ENCODE peak calls at places on chromosomes 12 and 14, in ten cellular contexts. L is HepG2; U is CD8-positive, alpha-beta T cell; E is kidney; W is thyroid gland; V is lower lobe of right lung; J is astrocyte of the spinal cord; I is endodermal cell; X is body of pancreas; G is NB4. D is an unnamed sample.

GRCh38 chr14:68682166-68683103 is 110.4 kb downstream of the ZFP36L1 start:
- DNase-seq in G (peak), E (no peak), X (peak), L (peak), I (no peak), W (no peak), J (peak), V (no peak), U (no peak), D (no peak)

GRCh38 chr14:22466520-22466919 is 122.5 kb downstream of the DAD1 start:
- DNase-seq in U (no peak), L (no peak), W (no peak), J (peak), X (no peak), I (no peak), E (no peak), G (peak), V (no peak), D (no peak)

GRCh38 chr14:20679907-20680306 is 4.5 kb upstream of the RNASE4 start:
- DNase-seq in X (peak), J (peak), G (peak), W (peak), I (peak), E (no peak), U (no peak), L (peak), V (no peak), D (no peak)

GRCh38 chr12:116490481-116490880 is 68.7 kb upstream of the MAP1LC3B2 start:
- DNase-seq in U (no peak), L (no peak), W (no peak), X (no peak), J (no peak), I (no peak), G (peak), V (no peak), E (no peak), D (no peak)

GRCh38 chr12:112937741-112938719 is at the start of gene OAS3:
- DNase-seq in U (peak), J (peak), V (peak), W (peak), E (peak), L (peak), G (peak), I (peak), X (peak), D (peak)

GRCh38 chr12:49706351-49707126 is 666 bp downstream of the FMNL3 start:
- DNase-seq in J (peak), L (no peak), U (no peak), X (no peak), I (peak), W (peak), E (peak), G (peak), V (peak), D (no peak)

GRCh38 chr12:96255077-96255476 is 60.9 kb downstream of the ELK3 start:
- DNase-seq in E (no peak), J (peak), V (peak), U (no peak), G (peak), W (peak), X (peak), I (no peak), L (no peak), D (no peak)

GRCh38 chr12:4148418-4149056 is 125.0 kb upstream of the CCND2 start:
- DNase-seq in W (peak), L (no peak), E (peak), V (peak), X (peak), J (no peak), U (peak), G (no peak), I (peak), D (no peak)

GRCh38 chr12:66152732-66153131 is 17.1 kb downstream of the TMBIM4 start:
- DNase-seq in X (no peak), G (no peak), E (no peak), V (no peak), L (no peak), I (no peak), U (no peak), J (no peak), W (no peak), D (no peak)

GRCh38 chr14:76772300-76773187 is 11.3 kb downstream of the VASH1 start:
- DNase-seq in V (peak), J (peak), U (no peak), W (no peak), L (no peak), X (peak), I (peak), E (peak), G (peak), D (no peak)

GRCh38 chr14:54381821-54382220 is 15.0 kb upstream of the CDKN3 start:
- DNase-seq in U (no peak), J (no peak), G (no peak), V (no peak), X (no peak), L (no peak), E (no peak), W (no peak), I (no peak), D (no peak)

GRCh38 chr14:91545946-91546716 is 36.0 kb upstream of the PPP4R3A start:
- DNase-seq in X (no peak), E (no peak), V (no peak), L (no peak), J (no peak), G (no peak), U (no peak), W (no peak), I (no peak), D (peak)

GRCh38 chr14:104741803-104742251 is 11.1 kb upstream of the SIVA1 start:
- DNase-seq in L (no peak), I (no peak), E (peak), U (no peak), W (no peak), J (no peak), V (no peak), X (no peak), G (no peak), D (no peak)

GRCh38 chr12:2052861-2053674 is at the start of gene CACNA1C:
- DNase-seq in X (peak), W (peak), V (no peak), U (no peak), L (no peak), J (peak), G (peak), E (peak), I (peak), D (no peak)
- TF ChIP-seq CTCF in X (no peak), W (no peak), V (peak), U (no peak), L (no peak), J (peak), G (no peak), E (peak), I (peak), D (peak)

GRCh38 chr14:74933925-74934435 is 10.9 kb upstream of the RPS6KL1 start:
- DNase-seq in X (no peak), I (no peak), J (no peak), L (no peak), U (no peak), E (no peak), G (no peak), V (no peak), W (no peak), D (no peak)
- H3K4me3 ChIP-seq in X (no peak), I (no peak), J (no peak), L (no peak), U (no peak), E (no peak), G (no peak), V (no peak), W (no peak), D (no peak)

DNA sequence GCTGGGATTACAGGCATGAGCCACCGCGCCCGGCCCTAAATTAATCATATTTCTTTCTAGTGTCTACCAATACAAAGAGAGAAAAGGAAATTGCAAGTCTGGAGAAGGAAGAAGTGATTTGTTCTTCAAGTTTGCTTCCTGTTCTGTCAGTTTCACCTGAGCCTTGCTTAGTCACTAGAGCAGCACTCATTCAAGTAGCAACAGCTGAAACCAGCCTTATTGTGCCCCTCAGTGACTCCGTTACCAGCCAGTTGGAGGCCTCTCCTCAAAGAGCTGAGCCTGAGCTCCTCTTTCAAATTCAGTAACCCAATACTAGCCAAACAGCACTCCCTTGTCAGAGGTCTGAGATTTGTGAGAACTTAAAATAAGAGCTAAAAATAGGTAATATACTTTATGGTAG is 17.4 kb downstream of the PAWR start:
- DNase-seq in J (no peak), G (no peak), U (no peak), V (no peak), W (no peak), X (no peak), L (no peak), I (no peak), E (no peak), D (no peak)
- TF ChIP-seq CTCF in J (no peak), G (no peak), U (no peak), V (no peak), W (no peak), X (no peak), L (no peak), I (no peak), E (no peak), D (no peak)

DNA sequence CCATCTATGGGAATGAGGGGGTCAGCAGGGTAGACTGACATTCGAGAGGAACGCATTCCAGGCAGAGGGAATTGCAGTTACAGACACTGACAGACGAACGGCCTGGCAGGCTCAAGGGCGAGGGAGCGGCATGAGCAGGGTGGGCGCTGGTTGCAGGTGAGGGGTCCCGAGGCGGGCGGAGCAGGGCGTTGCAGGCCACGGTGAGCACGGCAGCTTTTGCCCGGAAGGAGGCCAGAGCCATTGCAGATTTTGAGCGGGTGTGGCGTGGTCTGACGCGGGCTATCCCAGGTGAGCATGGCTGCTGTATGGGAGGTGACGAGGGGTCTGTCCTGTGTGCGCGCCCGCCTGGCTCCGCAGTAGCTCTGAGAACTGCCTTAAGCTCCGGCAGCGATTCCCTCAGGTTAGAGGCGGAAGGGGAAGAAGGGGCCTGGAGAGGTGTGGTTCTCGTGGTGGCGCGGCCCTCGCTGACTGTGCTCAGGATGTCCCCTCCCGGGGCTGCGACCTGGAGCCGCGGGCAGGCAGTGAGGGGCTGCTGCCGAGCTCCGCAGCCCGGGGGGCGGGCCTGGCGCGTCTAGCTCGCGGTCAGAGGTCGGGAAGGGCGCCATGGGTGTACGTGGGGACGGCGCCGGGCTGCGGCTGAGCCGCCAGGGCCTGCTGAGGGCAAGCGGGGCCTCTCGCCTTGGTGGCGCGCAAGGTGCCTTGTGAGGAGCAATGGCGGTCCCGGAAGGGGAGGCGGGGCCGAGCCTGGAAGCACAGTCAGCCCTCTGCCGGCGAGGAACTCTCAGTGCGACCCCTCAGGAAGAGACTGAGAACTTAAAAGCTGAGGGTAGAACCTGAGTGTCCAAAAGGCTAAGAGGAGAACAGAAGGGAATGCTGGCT is 177.1 kb downstream of the CACNA1C start:
- DNase-seq in V (no peak), L (no peak), G (no peak), J (no peak), W (no peak), E (no peak), I (peak), U (no peak), X (no peak), D (no peak)
- H3K4me3 ChIP-seq in V (peak), L (no peak), G (no peak), J (no peak), W (no peak), E (no peak), I (no peak), U (no peak), X (no peak), D (no peak)

GRCh38 chr12:121352053-121353018 is at the start of gene ANAPC5:
- DNase-seq in L (peak), G (peak), W (peak), J (peak), V (peak), U (peak), E (peak), X (peak), I (peak), D (peak)
- TF ChIP-seq CTCF in L (peak), G (no peak), W (no peak), J (no peak), V (no peak), U (no peak), E (no peak), X (peak), I (peak), D (peak)

DNA sequence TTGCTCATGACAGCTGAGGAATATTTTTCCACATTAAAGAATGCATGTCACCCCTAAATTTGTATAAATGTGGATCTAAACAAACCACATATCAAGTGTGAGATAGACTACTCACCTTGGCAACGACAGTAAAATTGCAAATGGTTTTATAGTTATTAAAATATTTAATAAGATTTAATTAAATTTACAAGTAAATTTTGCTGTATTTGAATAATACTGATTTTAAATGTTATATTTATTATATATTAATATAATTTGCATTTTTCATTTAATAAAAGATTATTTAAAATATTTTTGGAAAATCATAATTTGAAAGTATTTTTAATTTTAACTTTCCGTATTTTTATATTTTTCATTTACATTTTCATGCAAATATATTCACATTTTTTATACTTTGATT is 53.4 kb downstream of the SERPINA3 start:
- DNase-seq in L (no peak), W (no peak), U (no peak), I (no peak), E (no peak), J (no peak), V (no peak), X (no peak), G (no peak), D (no peak)
- H3K4me3 ChIP-seq in L (no peak), W (no peak), U (no peak), I (no peak), E (no peak), J (no peak), V (no peak), X (no peak), G (no peak), D (no peak)

GRCh38 chr12:92574046-92574783 is 128.6 kb upstream of the PLEKHG7 start:
- DNase-seq in U (no peak), I (peak), J (peak), G (peak), E (no peak), W (no peak), X (peak), L (peak), V (no peak), D (peak)
- TF ChIP-seq CTCF in U (peak), I (peak), J (peak), G (peak), E (peak), W (no peak), X (peak), L (no peak), V (no peak), D (peak)

GRCh38 chr12:25645421-25645820 is 92.3 kb upstream of the LMNTD1 start:
- DNase-seq in G (no peak), X (no peak), I (no peak), U (no peak), E (no peak), J (no peak), L (no peak), W (no peak), V (no peak), D (no peak)

GRCh38 chr12:25653487-25654175 is 100.5 kb upstream of the LMNTD1 start:
- DNase-seq in J (no peak), L (no peak), G (peak), E (peak), W (peak), U (no peak), I (no peak), V (peak), X (peak), D (no peak)

GRCh38 chr12:25644964-25645363 is 91.9 kb upstream of the LMNTD1 start:
- DNase-seq in J (no peak), W (no peak), V (no peak), E (no peak), I (no peak), U (no peak), X (no peak), L (no peak), G (no peak), D (no peak)

DNA sequence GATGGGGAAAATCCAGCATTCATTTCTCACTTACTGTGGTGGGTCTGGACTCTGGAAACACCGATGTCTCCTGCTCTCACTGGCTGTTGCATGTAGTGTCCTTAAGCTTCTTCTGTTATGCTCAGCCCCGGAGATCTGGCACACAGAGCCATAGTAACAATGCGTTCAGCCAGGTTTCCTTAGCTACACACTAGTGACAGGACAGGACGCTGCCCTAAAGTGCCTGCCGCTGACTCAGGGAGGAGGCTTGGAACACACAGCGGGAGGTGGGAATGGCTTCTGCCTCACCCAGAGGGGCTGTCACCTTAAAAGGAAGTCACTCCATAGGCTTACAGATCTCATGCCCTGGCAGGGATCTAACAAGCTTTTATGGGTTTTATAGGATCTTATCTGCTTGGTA is 95.4 kb upstream of the LMNTD1 start:
- DNase-seq in I (peak), L (no peak), E (peak), V (peak), W (peak), J (peak), X (peak), U (no peak), G (no peak), D (peak)
- H3K4me3 ChIP-seq in I (peak), L (no peak), E (no peak), V (no peak), W (no peak), J (peak), X (no peak), U (no peak), G (no peak), D (peak)

DNA sequence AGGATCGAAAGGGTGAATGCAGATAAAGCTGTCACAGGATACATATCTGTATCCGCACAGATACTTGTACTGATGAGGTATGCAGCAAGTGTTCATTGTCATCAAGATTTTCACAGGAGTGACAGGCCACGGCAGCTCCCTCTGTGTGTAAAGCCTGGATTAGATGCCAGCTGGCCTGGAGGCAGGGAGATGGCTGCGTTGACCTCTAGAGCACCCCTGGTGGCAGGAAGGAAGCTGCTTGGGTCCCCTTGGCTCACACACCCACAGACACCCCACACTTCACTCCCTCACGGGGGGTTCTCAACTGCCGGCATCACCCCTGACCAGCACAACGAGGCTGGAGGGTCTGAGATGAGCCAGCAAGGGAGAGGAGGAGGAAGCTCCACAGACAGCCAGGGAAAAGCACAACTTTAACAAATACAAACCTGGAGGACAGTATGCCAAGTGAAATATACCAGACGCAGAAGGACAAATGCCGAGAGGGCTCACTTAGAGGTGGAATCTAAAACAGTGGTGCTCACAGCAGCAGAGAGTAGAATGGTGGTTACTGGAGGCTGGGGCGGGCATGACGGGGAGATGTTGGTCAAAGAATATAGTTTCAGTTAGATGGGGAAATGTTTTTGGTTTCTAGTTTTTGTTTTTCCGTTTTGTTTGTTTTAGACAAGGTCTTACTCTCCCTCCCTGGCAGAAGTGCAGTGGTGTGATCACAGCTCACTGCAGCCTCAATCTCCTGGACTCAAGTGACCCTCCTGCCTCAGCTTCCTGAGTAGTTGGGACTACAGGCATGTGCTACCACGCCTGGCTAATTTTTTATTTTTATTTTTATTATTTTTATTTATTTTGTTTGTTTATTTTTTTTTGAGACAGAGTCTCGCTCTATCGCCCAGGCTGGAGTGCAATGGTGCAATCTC is 45.7 kb downstream of the TEAD4 start:
- DNase-seq in I (peak), E (no peak), X (peak), V (no peak), J (no peak), W (peak), G (peak), U (no peak), L (no peak), D (no peak)
- TF ChIP-seq CTCF in I (peak), E (no peak), X (peak), V (no peak), J (peak), W (no peak), G (peak), U (no peak), L (peak), D (peak)

D was measured in LNCaP clone FGC.